ENCODE peak calls at places on chromosome 17, in nine cellular contexts. F is heart right ventricle, S is dorsolateral prefrontal cortex, I is fibroblast of mammary gland, N is uterus, T is stomach, D is A549, C is pancreas, Z is OCI-LY7. B is an unnamed sample.

GRCh38 chr17:75481194-75482059 is 25.0 kb downstream of the TMEM94 start:
- DNase-seq in C (no peak), I (no peak), D (no peak), T (no peak), N (no peak), F (no peak), Z (no peak), S (no peak), B (no peak)

GRCh38 chr17:2124391-2124790 is 69.5 kb downstream of the HIC1 start:
- DNase-seq in F (no peak), C (no peak), S (no peak), T (no peak), Z (no peak), D (no peak), I (no peak), N (no peak), B (no peak)

GRCh38 chr17:19719365-19720209 is 3.2 kb upstream of the SLC47A2 start:
- DNase-seq in N (no peak), C (no peak), T (no peak), Z (no peak), F (no peak), D (peak; percentile 82), I (no peak), S (no peak), B (no peak)

GRCh38 chr17:67647482-67647881 is 70.3 kb upstream of the NOL11 start:
- DNase-seq in I (no peak), D (no peak), C (no peak), F (no peak), T (no peak), S (no peak), N (no peak), Z (peak; percentile 18), B (no peak)

GRCh38 chr17:78753316-78754250 is 28.5 kb downstream of the CYTH1 start:
- DNase-seq in N (no peak), F (no peak), C (no peak), D (no peak), I (no peak), S (no peak), Z (no peak), T (no peak), B (no peak)

GRCh38 chr17:7060165-7060890 is 16.4 kb upstream of the SLC16A11 start:
- DNase-seq in F (no peak), Z (no peak), D (peak; percentile 98), T (peak; percentile 27), I (peak; percentile 87), N (no peak), C (no peak), S (no peak), B (no peak)

GRCh38 chr17:74179576-74179975 is 23.9 kb upstream of the RPL38 start:
- DNase-seq in Z (no peak), S (no peak), T (no peak), F (no peak), D (no peak), N (no peak), I (no peak), C (no peak), B (no peak)

GRCh38 chr17:65759532-65759931 is 198.1 kb upstream of the AXIN2 start:
- DNase-seq in I (no peak), D (no peak), S (no peak), F (no peak), Z (no peak), T (no peak), N (no peak), C (no peak), B (no peak)

GRCh38 chr17:5571281-5571680 is 13.0 kb downstream of the NLRP1 start:
- DNase-seq in Z (no peak), S (no peak), F (no peak), C (no peak), I (no peak), D (no peak), T (no peak), N (no peak), B (no peak)

GRCh38 chr17:36675250-36675649 is 73.9 kb downstream of the MRM1 start:
- DNase-seq in C (no peak), Z (no peak), N (no peak), I (no peak), T (no peak), S (no peak), F (no peak), D (no peak), B (no peak)

GRCh38 chr17:7557825-7558543 is 566 bp upstream of the TNFSF13 start:
- DNase-seq in C (peak; percentile 94), T (peak; percentile 96), S (peak; percentile 83), Z (peak; percentile 33), F (peak; percentile 88), I (peak; percentile 64), D (no peak), N (peak; percentile 84), B (peak; percentile 96)

GRCh38 chr17:7548585-7549400 is at the start of gene TNFSF12:
- DNase-seq in D (no peak), N (peak; percentile 66), F (peak; percentile 83), Z (no peak), C (peak; percentile 49), T (peak; percentile 55), I (no peak), S (peak; percentile 56), B (peak; percentile 84)

GRCh38 chr17:1031711-1032110 is 34.8 kb downstream of the TIMM22 start:
- DNase-seq in D (no peak), T (no peak), N (peak; percentile 78), S (peak; percentile 62), C (no peak), F (peak; percentile 82), I (peak; percentile 38), Z (no peak), B (no peak)

GRCh38 chr17:66985338-66985737 is 20.8 kb downstream of the CACNG4 start:
- DNase-seq in S (no peak), D (no peak), Z (no peak), I (no peak), N (no peak), C (no peak), T (no peak), F (no peak), B (no peak)

GRCh38 chr17:79892457-79893236 is 53.4 kb upstream of the CBX4 start:
- DNase-seq in Z (no peak), C (no peak), T (peak; percentile 78), I (no peak), F (peak; percentile 44), N (no peak), D (no peak), S (peak; percentile 2), B (peak; percentile 66)

GRCh38 chr17:79902146-79902791 is 63.0 kb upstream of the CBX4 start:
- DNase-seq in N (no peak), C (no peak), Z (no peak), I (no peak), D (no peak), F (no peak), T (no peak), S (no peak), B (no peak)

GRCh38 chr17:79901131-79901530 is 61.9 kb upstream of the CBX4 start:
- DNase-seq in C (no peak), S (no peak), Z (no peak), T (no peak), I (no peak), D (no peak), N (no peak), F (no peak), B (no peak)

GRCh38 chr17:79899584-79899983 is 60.3 kb upstream of the CBX4 start:
- DNase-seq in Z (no peak), I (no peak), N (no peak), T (no peak), F (no peak), C (no peak), D (no peak), S (no peak), B (no peak)

GRCh38 chr17:79897243-79898063 is 58.2 kb upstream of the CBX4 start:
- DNase-seq in T (no peak), I (no peak), C (no peak), D (no peak), N (no peak), F (no peak), Z (no peak), S (peak; percentile 2), B (no peak)
- TF ChIP-seq CTCF in T (no peak), I (no peak), C (no peak), D (no peak), N (no peak), F (no peak), Z (no peak), S (no peak), B (no peak)

GRCh38 chr17:77496831-77497577 is 356.2 kb downstream of the SEC14L1 start:
- DNase-seq in D (no peak), C (peak; percentile 7), N (peak; percentile 13), Z (no peak), I (no peak), S (peak; percentile 22), F (no peak), T (no peak), B (no peak)
- H3K4me3 ChIP-seq in D (no peak overlapping the region), C (no peak overlapping the region), N (no peak overlapping the region), Z (no peak overlapping the region), I (no peak overlapping the region), S (no peak overlapping the region), F (no peak overlapping the region), T (no peak overlapping the region), B (no peak overlapping the region)

GRCh38 chr17:38539386-38539785 is 66.4 kb downstream of the SRCIN1 start:
- DNase-seq in I (no peak), S (no peak), F (no peak), Z (no peak), N (no peak), C (no peak), T (no peak), D (no peak), B (no peak)

GRCh38 chr17:38541281-38541680 is 64.5 kb downstream of the SRCIN1 start:
- DNase-seq in D (no peak), T (no peak), S (no peak), N (no peak), Z (no peak), F (no peak), I (no peak), C (no peak), B (no peak)

GRCh38 chr17:38540514-38540913 is 65.2 kb downstream of the SRCIN1 start:
- DNase-seq in T (no peak), Z (no peak), N (no peak), F (no peak), S (no peak), I (no peak), C (no peak), D (no peak), B (no peak)

GRCh38 chr17:38536661-38537060 is 69.1 kb downstream of the SRCIN1 start:
- DNase-seq in D (no peak), T (no peak), C (no peak), S (no peak), N (no peak), Z (no peak), F (no peak), I (no peak), B (no peak)

DNA sequence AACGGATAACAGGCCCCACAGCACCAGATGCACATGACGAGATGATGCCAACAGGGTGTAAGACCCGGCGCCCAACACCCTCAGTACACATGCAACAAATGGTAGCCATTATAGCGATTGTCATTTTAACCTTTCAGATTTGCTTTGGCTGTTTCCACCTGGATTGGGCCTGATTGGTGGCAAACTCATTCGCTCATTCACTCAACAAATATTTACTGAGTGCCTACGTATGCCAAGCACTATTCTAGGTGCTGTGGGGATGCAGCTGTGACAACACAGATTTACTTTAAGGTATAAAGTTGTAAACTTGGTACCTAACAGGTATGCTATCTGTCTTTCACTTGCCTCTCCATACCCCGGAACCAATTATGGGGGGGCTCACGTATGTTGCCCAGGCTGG is 66.8 kb downstream of the SRCIN1 start:
- DNase-seq in S (no peak), T (peak; percentile 55), F (no peak), D (no peak), C (no peak), I (no peak), N (no peak), Z (no peak), B (no peak)
- TF ChIP-seq CTCF in S (no peak), T (no peak), F (no peak), D (no peak), C (no peak), I (no peak), N (no peak), Z (no peak), B (no peak)

GRCh38 chr17:69275751-69276150 is 47.1 kb upstream of the ABCA10 start:
- DNase-seq in C (no peak), T (no peak), Z (no peak), I (no peak), F (no peak), D (no peak), S (no peak), N (no peak), B (no peak)
- H3K4me3 ChIP-seq in C (no peak overlapping the region), T (no peak overlapping the region), Z (no peak overlapping the region), I (no peak overlapping the region), F (no peak overlapping the region), D (no peak overlapping the region), S (no peak overlapping the region), N (no peak overlapping the region), B (no peak overlapping the region)